ENCODE peak calls at places on chromosomes 13 and 19, in five cellular contexts. U is right lobe of liver, A is IMR-90, I is fibroblast of lung, C is PC-9. J is an unnamed sample.

GRCh38 chr13:82698383-82698782 is 1183.9 kb downstream of the SLITRK1 start:
- DNase-seq in U (no peak), A (no peak), I (no peak), C (no peak), J (no peak)

GRCh38 chr13:114027046-114027760 is 53.3 kb upstream of the C13orf46 start:
- DNase-seq in U (peak; percentile 59), A (peak; percentile 69), I (peak; percentile 53), C (no peak), J (no peak)

GRCh38 chr13:80284290-80284689 is 56.6 kb downstream of the SPRY2 start:
- DNase-seq in U (no peak), A (no peak), I (no peak), C (no peak), J (no peak)

GRCh38 chr19:6312018-6312417 is 21.4 kb downstream of the ACER1 start:
- DNase-seq in U (no peak), A (no peak), I (no peak), C (no peak), J (no peak)

GRCh38 chr13:33799950-33800592 is 17.9 kb upstream of the RFC3 start:
- DNase-seq in U (no peak), A (peak; percentile 46), I (peak; percentile 48), C (no peak), J (peak; percentile 54)

GRCh38 chr13:94154362-94154761 is 325.1 kb downstream of the DCT start:
- DNase-seq in U (peak; percentile 69), A (peak; percentile 35), I (peak; percentile 73), C (no peak), J (peak; percentile 34)

GRCh38 chr13:42680748-42681147 is 100.6 kb upstream of the FAM216B start:
- DNase-seq in U (no peak), A (no peak), I (no peak), C (no peak), J (no peak)

GRCh38 chr13:26280295-26280694 is 26.4 kb downstream of the CDK8 start:
- DNase-seq in U (no peak), A (peak; percentile 70), I (peak; percentile 88), C (no peak), J (no peak)

GRCh38 chr13:45674908-45675307 is 27.2 kb upstream of the CBY2 start:
- DNase-seq in U (no peak), A (peak; percentile 52), I (peak; percentile 99), C (no peak), J (peak; percentile 59)

DNA sequence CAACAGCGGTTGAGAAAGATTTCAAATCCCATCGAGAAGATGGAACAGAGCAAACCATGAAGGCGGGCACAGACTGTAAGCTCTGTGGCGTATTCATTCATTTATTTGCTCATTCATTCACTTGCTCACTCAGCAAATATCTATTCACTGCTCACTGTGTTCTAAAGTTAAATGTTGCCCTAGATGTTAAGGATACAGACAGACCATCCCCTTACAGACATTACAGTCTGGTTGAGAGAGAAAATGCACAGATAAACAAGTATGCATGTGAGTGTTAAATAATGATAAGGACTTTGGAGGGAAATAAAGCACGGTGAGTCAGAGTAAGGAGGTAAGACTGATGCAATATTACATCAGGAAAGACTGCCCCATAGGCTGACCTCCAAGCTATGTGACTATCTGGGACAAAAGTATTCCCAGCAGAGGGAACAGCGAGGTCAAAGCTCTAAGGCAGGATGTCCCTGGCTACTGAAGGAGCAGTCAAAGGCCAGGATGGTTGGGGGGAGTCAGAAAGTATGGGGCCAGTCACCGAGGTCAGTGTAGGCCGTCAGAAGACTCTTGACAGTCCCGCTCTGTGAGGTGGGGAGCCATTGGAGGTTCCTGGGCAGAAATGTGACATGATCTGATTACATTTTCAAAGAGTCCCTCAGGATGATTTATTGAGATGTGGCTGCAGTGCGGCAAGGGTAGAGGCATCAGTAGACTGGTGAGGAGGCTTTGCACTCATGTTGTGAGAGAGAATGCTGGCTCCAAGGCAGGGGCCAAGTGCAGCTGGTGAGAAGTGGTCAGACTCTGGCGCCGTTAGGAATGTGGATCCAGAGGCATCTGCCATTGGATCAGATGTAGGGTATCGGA is 37.9 kb downstream of the MBNL2 start:
- DNase-seq in U (no peak), A (peak; percentile 84), I (peak; percentile 84), C (peak; percentile 94), J (no peak)
- H3K4me1 ChIP-seq in U (peaks cover 73% of the 10 kb centered on the region), A (peaks cover 49% of the 10 kb centered on the region), I (peaks cover 49% of the 10 kb centered on the region), C (peaks cover 66% of the 10 kb centered on the region), J (peaks cover 18% of the 10 kb centered on the region)

DNA sequence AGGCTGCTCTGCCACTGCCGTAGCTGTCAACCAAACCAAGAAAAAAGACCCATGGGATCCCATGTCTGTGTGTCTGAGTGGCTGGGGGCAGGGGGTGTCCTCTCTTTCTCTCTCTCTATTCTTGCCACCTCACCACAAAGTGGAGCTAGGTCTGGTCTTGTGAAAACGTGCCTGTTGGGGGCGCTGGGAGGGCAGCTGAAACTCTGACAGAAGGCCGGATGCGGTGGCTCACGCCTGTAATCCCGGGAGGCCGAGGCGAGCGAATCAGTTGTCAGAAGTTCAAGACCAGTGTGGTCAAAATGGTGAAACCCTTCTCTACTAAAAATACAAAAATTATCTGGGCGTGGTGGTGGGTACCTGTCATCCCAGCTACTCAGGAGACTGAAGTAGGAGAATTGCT is 29.2 kb downstream of the ZNF146 start:
- DNase-seq in U (no peak), A (no peak), I (no peak), C (no peak), J (no peak)
- TF ChIP-seq CTCF in U (no peak), A (no peak), I (no peak), C (no peak), J (peak; percentile 15)

GRCh38 chr13:86426437-86426836 is 627.2 kb upstream of the SLITRK6 start:
- DNase-seq in U (no peak), A (no peak), I (no peak), C (no peak), J (no peak)

DNA sequence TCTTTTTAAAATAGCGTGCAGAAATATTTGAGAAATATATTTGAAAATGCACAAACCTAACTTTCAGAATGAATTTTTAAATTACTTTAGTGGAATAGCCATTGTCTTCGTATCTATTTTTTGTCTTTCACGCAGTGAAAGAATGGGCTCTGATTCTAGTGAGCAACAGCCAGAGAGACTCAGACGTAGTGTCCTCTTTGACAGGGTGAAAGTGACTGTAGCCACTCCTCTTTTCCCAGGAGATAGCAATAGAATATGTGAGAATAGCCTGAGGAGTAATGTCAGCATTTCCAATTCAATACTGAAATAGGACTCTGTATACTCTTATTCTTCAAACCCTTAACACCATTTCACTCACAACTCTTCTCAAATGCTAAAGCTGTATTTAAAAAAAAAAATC is 625.9 kb upstream of the SLITRK6 start:
- DNase-seq in U (no peak), A (no peak), I (no peak), C (no peak), J (no peak)
- H3K4me1 ChIP-seq in U (no peaks in the 10 kb centered on the region), A (no peaks in the 10 kb centered on the region), I (no peaks in the 10 kb centered on the region), C (no peaks in the 10 kb centered on the region), J (no peaks in the 10 kb centered on the region)

GRCh38 chr19:48194041-48194871 is 23.8 kb downstream of the ZSWIM9 start:
- DNase-seq in U (no peak), A (peak; percentile 7), I (no peak), C (no peak), J (no peak)

GRCh38 chr19:48186015-48186414 is 15.5 kb downstream of the ZSWIM9 start:
- DNase-seq in U (no peak), A (no peak), I (no peak), C (no peak), J (no peak)

GRCh38 chr19:48186541-48186991 is 16.1 kb downstream of the ZSWIM9 start:
- DNase-seq in U (no peak), A (no peak), I (no peak), C (no peak), J (no peak)

GRCh38 chr19:48192750-48193149 is 22.3 kb downstream of the ZSWIM9 start:
- DNase-seq in U (no peak), A (no peak), I (no peak), C (no peak), J (no peak)

GRCh38 chr19:48190288-48191284 is 20.1 kb downstream of the ZSWIM9 start:
- DNase-seq in U (no peak), A (peak; percentile 82), I (peak; percentile 96), C (no peak), J (peak; percentile 98)
- TF ChIP-seq CTCF in U (no peak), A (peak; percentile 3), I (peak; percentile 3), C (peak; percentile 17), J (peak; percentile 67)

DNA sequence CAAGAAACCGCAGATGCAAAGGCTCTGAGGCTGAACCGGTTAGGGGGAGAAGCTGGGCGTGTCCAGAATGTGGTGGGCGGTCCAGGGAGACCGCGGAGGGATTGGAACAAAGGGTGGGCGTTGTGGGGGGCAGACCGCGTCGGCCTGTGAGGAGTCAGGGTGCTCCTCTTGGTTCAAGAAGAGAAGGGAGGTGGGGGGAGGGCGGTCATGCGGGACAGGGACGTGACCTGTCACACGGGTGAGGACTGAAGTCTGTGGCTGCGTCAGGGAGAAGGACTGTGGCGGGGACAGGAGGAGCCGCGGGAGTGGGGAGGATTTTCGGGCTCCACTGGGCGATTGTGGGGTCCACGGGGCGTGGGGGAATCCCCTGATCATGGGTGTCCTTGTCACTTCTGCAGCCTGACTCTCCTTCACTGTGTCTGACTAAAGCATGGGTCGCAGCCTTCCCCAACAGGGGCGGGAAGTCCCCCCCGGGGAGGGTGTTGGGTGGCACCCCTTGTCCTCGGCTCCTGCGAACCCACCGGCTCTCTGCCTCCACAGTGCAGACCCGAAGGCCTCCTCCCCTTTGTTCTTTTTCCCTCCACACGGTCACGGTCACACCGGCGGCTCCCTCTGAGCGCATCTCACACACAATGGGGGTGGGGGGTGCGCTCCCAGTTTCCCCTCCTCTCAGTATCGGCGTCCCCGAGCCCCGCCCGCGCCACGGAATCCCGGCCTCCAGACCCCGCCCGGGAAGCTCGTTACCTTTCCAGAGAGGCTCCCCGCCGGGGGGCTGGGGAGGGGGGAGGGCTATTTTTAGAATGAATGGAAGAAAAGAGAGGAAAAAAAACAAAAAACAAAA is 16.4 kb upstream of the KCNN1 start:
- DNase-seq in U (no peak), A (no peak), I (no peak), C (no peak), J (peak; percentile 66)
- H3K4me1 ChIP-seq in U (no peaks in the 10 kb centered on the region), A (peaks cover 3% of the 10 kb centered on the region), I (peaks cover 2% of the 10 kb centered on the region), C (peaks cover 26% of the 10 kb centered on the region), J (peaks cover 64% of the 10 kb centered on the region)

GRCh38 chr19:38736036-38736412 is 8.2 kb downstream of the CAPN12 start:
- DNase-seq in U (peak; percentile 76), A (no peak), I (peak; percentile 50), C (no peak), J (no peak)
- TF ChIP-seq CTCF in U (no peak), A (no peak), I (no peak), C (no peak), J (no peak)

DNA sequence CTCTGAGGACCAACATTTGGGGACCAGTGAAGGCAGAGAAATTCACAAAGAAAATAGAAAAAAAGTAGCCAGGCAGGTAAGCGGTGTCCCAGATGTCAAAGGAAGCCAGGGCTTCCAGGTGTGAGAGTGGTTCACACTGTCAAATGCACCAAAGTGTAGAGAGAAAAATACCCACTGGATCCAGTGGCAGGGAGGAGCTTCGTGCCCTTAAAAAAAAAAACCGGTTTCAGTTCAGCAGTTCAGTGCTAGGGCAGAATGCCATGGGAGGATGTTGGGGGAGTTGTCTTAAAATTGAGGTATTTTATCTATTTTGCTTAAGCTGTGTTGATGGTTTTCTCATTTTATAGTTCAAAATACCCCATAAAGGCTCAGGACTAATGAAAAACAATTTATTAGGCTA is 47.8 kb upstream of the C1QTNF9 start:
- DNase-seq in U (no peak), A (no peak), I (no peak), C (no peak), J (no peak)
- H3K4me1 ChIP-seq in U (peaks cover 29% of the 10 kb centered on the region), A (peaks cover 5% of the 10 kb centered on the region), I (no peaks in the 10 kb centered on the region), C (no peaks in the 10 kb centered on the region), J (peaks cover 7% of the 10 kb centered on the region)

DNA sequence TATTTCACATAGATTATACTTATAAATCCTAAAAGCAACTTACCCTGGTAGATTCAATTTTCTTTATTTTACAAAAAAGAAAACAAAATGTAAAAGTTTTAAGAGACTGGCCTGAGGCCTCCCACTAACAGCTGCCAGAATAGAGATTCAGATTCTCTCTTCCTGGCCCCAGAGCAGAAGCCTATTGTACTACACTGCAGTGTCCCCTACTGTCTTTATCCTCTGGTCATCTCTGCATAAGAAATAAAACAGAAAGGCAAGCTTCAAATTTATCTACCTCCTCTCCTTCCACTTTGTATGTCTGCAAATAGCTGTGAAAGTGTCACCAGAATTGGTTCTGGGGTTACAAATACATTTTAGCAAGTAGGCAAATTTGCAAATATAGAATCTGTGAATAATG is 1004.1 kb upstream of the PCDH9 start:
- DNase-seq in U (no peak), A (no peak), I (peak; percentile 37), C (no peak), J (no peak)
- TF ChIP-seq CTCF in U (peak; percentile 11), A (no peak), I (peak; percentile 32), C (no peak), J (no peak)